ENCODE peak calls at places on chromosomes 16 and 17, in nine cellular contexts. T, P, M, Y, C, O, U, B and L are unnamed samples.

GRCh38 chr17:39225974-39226683 is 384 bp upstream of the STAC2 start:
- DNase-seq in T (peak), P (peak), M (no peak), Y (peak), C (peak), O (peak), U (no peak), B (peak), L (peak)

GRCh38 chr16:54455021-54455725 is 168.6 kb upstream of the IRX3 start:
- DNase-seq in T (no peak), P (peak), M (no peak), Y (no peak), C (no peak), O (no peak), U (no peak), B (no peak), L (no peak)

GRCh38 chr17:27572665-27573064 is 58.3 kb upstream of the LGALS9 start:
- DNase-seq in T (no peak), P (no peak), M (no peak), Y (no peak), C (no peak), O (no peak), U (no peak), B (peak), L (no peak)

GRCh38 chr16:57357330-57358151 is 1.0 kb upstream of the CCL22 start:
- DNase-seq in T (no peak), P (no peak), M (no peak), Y (no peak), C (no peak), O (no peak), U (no peak), B (no peak), L (no peak)

GRCh38 chr16:51818342-51818944 is 667.4 kb upstream of the SALL1 start:
- DNase-seq in T (peak), P (peak), M (no peak), Y (peak), C (peak), O (peak), U (no peak), B (peak), L (peak)

GRCh38 chr17:72518810-72519597 is 398.2 kb downstream of the SOX9 start:
- DNase-seq in T (peak), P (peak), M (peak), Y (no peak), C (peak), O (no peak), U (no peak), B (no peak), L (peak)

GRCh38 chr17:79721993-79722671 is 8.6 kb upstream of the ENPP7 start:
- DNase-seq in T (peak), P (no peak), M (no peak), Y (peak), C (no peak), O (peak), U (no peak), B (no peak), L (no peak)

GRCh38 chr16:30068750-30069574 is 3.4 kb downstream of the ALDOA start:
- DNase-seq in T (peak), P (no peak), M (no peak), Y (no peak), C (no peak), O (peak), U (no peak), B (no peak), L (peak)